ENCODE peak calls at places on chromosomes 13 and 19, in six cellular contexts. C, H, S, B, J and N are unnamed samples. For H3K36me3, the result is how much of the 10 kb centered on the place peaks cover.

GRCh38 chr19:12769689-12770088 is 5.7 kb downstream of the HOOK2 start:
- DNase-seq in H (no peak), J (peak), C (peak), S (peak), B (peak), N (no peak)

GRCh38 chr13:94188173-94188869 is 291.2 kb downstream of the DCT start:
- DNase-seq in J (no peak), H (no peak), C (no peak), S (no peak), B (no peak), N (no peak)

GRCh38 chr19:45469835-45470146 is 2.0 kb downstream of the FOSB start:
- DNase-seq in H (no peak), J (no peak), S (no peak), B (no peak), C (no peak), N (no peak)

GRCh38 chr19:5075603-5076002 is 106.7 kb downstream of the KDM4B start:
- DNase-seq in J (no peak), C (no peak), B (no peak), H (no peak), S (no peak), N (no peak)

GRCh38 chr13:99308481-99309087 is 1.4 kb upstream of the GPR183 start:
- DNase-seq in B (no peak), J (no peak), S (no peak), C (no peak), H (no peak), N (no peak)

GRCh38 chr19:13646758-13647157 is 117.6 kb upstream of the MRI1 start:
- DNase-seq in B (no peak), J (no peak), C (no peak), S (no peak), H (no peak), N (no peak)

GRCh38 chr19:41936416-41936850 is 8.2 kb upstream of the ERFL start:
- DNase-seq in B (no peak), J (no peak), H (no peak), C (no peak), S (no peak), N (no peak)

GRCh38 chr19:11335449-11336146 is 3.9 kb downstream of the RAB3D start:
- DNase-seq in J (no peak), C (no peak), B (no peak), S (no peak), H (no peak), N (no peak)

GRCh38 chr19:40089462-40089861 is 1.3 kb downstream of the ZNF780A start:
- DNase-seq in H (no peak), J (no peak), S (no peak), C (no peak), B (no peak), N (no peak)

GRCh38 chr13:112658807-112659206 is 31.0 kb upstream of the ATP11A start:
- DNase-seq in S (no peak), B (no peak), J (no peak), H (no peak), C (no peak), N (no peak)

GRCh38 chr19:533485-534058 is 2.0 kb downstream of the CDC34 start:
- DNase-seq in J (no peak), B (no peak), S (no peak), C (no peak), H (no peak), N (no peak)

GRCh38 chr13:78319101-78319627 is 284.2 kb downstream of the POU4F1 start:
- DNase-seq in S (no peak), J (no peak), H (no peak), B (no peak), C (no peak), N (no peak)

GRCh38 chr19:46571495-46571894 is 29.6 kb upstream of the CALM3 start:
- DNase-seq in H (no peak), S (no peak), B (no peak), C (peak), J (no peak), N (no peak)

GRCh38 chr13:85028035-85028434 is 771.2 kb downstream of the SLITRK6 start:
- DNase-seq in S (no peak), C (no peak), B (no peak), J (no peak), H (no peak), N (no peak)

GRCh38 chr13:80939581-80939980 is 598.7 kb upstream of the SPRY2 start:
- DNase-seq in J (no peak), B (no peak), H (no peak), C (no peak), S (no peak), N (no peak)

GRCh38 chr13:82165396-82166174 is 1716.7 kb downstream of the SLITRK1 start:
- DNase-seq in H (no peak), C (no peak), B (no peak), S (no peak), J (no peak), N (no peak)
- TF ChIP-seq CTCF in H (no peak), C (no peak), B (no peak), S (no peak), J (no peak), N (no peak)

GRCh38 chr13:102139626-102140025 is 262.2 kb downstream of the FGF14 start:
- DNase-seq in H (no peak), S (no peak), C (no peak), J (no peak), B (no peak), N (no peak)
- H3K27ac ChIP-seq in H (no peak), S (no peak), C (no peak), J (no peak), B (no peak), N (no peak)

GRCh38 chr13:32446778-32447465 is 19.0 kb upstream of the N4BP2L1 start:
- DNase-seq in H (no peak), B (no peak), J (no peak), S (no peak), C (no peak), N (no peak)

GRCh38 chr13:32446220-32446619 is 18.3 kb upstream of the N4BP2L1 start:
- DNase-seq in H (no peak), S (no peak), C (no peak), J (no peak), B (no peak), N (no peak)

GRCh38 chr13:32448224-32448623 is 20.3 kb upstream of the N4BP2L1 start:
- DNase-seq in C (no peak), H (no peak), S (no peak), J (no peak), B (no peak), N (no peak)

GRCh38 chr13:32445461-32445860 is 17.5 kb upstream of the N4BP2L1 start:
- DNase-seq in C (no peak), S (no peak), H (no peak), B (no peak), J (no peak), N (no peak)

DNA sequence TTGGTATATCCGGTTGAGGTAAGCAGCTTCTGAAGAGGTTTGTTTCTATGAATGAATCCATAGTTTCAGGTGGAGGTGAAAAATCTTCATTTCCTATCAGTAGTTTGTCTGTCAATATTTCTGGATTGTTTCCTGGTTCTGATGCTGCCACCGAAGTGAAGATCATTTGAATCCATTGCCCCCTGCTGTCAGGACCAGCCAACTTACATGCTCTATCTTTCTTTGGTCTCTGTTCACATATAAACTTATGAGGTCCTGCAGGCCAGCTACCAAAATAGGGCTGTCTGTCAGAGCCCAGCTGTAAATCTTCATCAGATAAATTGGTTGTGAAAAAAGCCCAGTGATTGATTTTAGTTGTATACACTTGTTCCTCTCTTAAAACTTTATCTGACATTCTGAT is 15.2 kb upstream of the N4BP2L1 start:
- DNase-seq in H (no peak), J (no peak), S (no peak), B (no peak), C (no peak), N (no peak)
- H3K36me3 ChIP-seq in H (under half), J (under half), S (under half), B (under half), C (under half), N (under half)

DNA sequence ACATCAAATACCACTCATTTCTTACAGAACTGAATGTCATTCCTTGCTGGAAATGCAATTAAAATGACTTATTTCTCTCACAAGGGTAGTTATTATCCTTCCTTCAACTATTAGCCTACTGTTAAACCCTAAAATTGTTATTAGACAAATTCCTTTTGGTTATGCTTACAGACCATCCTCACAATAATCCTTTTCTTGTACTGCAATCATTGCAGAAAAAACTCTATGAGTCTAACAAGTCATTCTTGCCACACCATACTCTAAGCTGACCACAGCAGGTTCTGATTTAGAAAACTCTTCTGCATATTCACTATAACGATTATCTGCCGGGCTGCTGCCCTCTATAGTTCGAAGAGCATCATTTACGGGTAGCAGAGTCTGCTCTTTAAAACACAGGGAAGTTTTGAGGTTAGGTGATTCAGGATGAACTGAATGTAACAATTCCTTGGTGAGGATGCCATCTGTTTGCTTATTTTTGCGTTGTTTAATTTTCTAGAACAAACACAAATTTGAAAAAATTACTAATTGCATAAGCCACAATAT is 38.2 kb downstream of the MTMR6 start:
- DNase-seq in C (peak), B (no peak), S (no peak), H (no peak), J (no peak), N (no peak)
- TF ChIP-seq CTCF in C (peak), B (no peak), S (no peak), H (no peak), J (no peak), N (no peak)

GRCh38 chr13:27263438-27263837 is 7.2 kb upstream of the RASL11A start:
- DNase-seq in J (no peak), H (no peak), B (no peak), S (no peak), C (no peak), N (no peak)
- H3K27ac ChIP-seq in J (no peak), H (peak), B (no peak), S (peak), C (no peak), N (no peak)

DNA sequence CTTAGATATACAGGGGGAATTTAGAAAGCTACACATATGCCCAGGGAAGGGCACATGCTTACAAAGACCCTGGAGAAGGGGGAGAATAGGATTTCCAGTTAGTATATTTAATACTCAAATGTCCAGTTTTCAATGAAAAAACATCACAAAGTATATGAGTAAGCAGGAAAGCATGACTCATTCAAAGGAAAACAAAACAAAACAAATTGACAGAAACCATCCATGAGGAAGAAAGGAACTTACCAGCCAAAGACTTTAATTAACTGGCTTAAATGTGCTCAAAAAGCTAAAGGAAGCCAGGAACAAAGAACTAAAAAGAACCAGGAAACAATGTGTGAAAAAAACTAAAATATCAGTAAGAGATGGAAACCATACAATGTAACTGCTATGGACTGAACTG is 716.2 kb upstream of the ARGLU1 start:
- DNase-seq in H (no peak), S (no peak), C (no peak), J (no peak), B (no peak), N (no peak)
- H3K36me3 ChIP-seq in H (under half), S (under half), C (under half), J (under half), B (under half), N (under half)

GRCh38 chr13:91106565-91106964 is 240.9 kb upstream of the MIR17HG start:
- DNase-seq in S (no peak), C (no peak), B (no peak), J (no peak), H (no peak), N (no peak)
- TF ChIP-seq CTCF in S (no peak), C (no peak), B (no peak), J (no peak), H (no peak), N (no peak)

GRCh38 chr13:36920612-36921185 is 661 bp upstream of the SMAD9 start:
- DNase-seq in J (no peak), B (no peak), H (no peak), S (no peak), C (peak), N (no peak)
- H3K27ac ChIP-seq in J (no peak), B (no peak), H (peak), S (peak), C (no peak), N (no peak)